ENCODE peak calls at places on chromosomes 11 and 22, in five cellular contexts. One of them, this sample, is unnamed.

GRCh38 chr22:38314992-38315800 is 2.0 kb downstream of the CSNK1E start:
- DNase-seq in omental fat pad: no peak
- DNase-seq in tibial nerve: no peak
- DNase-seq in GM10248: no peak
- DNase-seq in endothelial cell: no peak
- DNase-seq in this sample: no peak

GRCh38 chr22:18013436-18013835 is 10.9 kb downstream of the MICAL3 start:
- DNase-seq in omental fat pad: no peak
- DNase-seq in tibial nerve: no peak
- DNase-seq in GM10248: no peak
- DNase-seq in endothelial cell: no peak
- DNase-seq in this sample: no peak

GRCh38 chr22:26514419-26515161 is 2.3 kb upstream of the TFIP11 start:
- DNase-seq in omental fat pad: no peak
- DNase-seq in tibial nerve: no peak
- DNase-seq in GM10248: no peak
- DNase-seq in endothelial cell: no peak
- DNase-seq in this sample: no peak

GRCh38 chr11:65574963-65575567 is 788 bp upstream of the EHBP1L1 start:
- DNase-seq in omental fat pad: no peak
- DNase-seq in endothelial cell: no peak
- DNase-seq in tibial nerve: no peak
- DNase-seq in GM10248: no peak
- DNase-seq in this sample: no peak

GRCh38 chr22:45876136-45877035 is 100.6 kb downstream of the WNT7B start:
- DNase-seq in endothelial cell: no peak
- DNase-seq in GM10248: no peak
- DNase-seq in tibial nerve: no peak
- DNase-seq in omental fat pad: peak; percentile 12
- DNase-seq in this sample: no peak

GRCh38 chr22:31346733-31347250 is 646 bp upstream of the PATZ1 start:
- DNase-seq in omental fat pad: no peak
- DNase-seq in GM10248: peak; percentile 85
- DNase-seq in endothelial cell: peak; percentile 59
- DNase-seq in tibial nerve: peak; percentile 32
- DNase-seq in this sample: peak; percentile 13

GRCh38 chr11:114257621-114258558 is 38.3 kb upstream of the NNMT start:
- DNase-seq in GM10248: no peak
- DNase-seq in omental fat pad: no peak
- DNase-seq in endothelial cell: no peak
- DNase-seq in tibial nerve: peak; percentile 66
- DNase-seq in this sample: no peak

GRCh38 chr11:95338430-95338991 is 107.5 kb upstream of the SESN3 start:
- DNase-seq in tibial nerve: peak; percentile 53
- DNase-seq in omental fat pad: no peak
- DNase-seq in GM10248: no peak
- DNase-seq in endothelial cell: no peak
- DNase-seq in this sample: no peak

GRCh38 chr22:49271831-49272230 is 555.8 kb downstream of the BRD1 start:
- DNase-seq in endothelial cell: no peak
- DNase-seq in omental fat pad: no peak
- DNase-seq in GM10248: no peak
- DNase-seq in tibial nerve: no peak
- DNase-seq in this sample: no peak

GRCh38 chr11:35461917-35462316 is 42.6 kb upstream of the SLC1A2 start:
- DNase-seq in GM10248: no peak
- DNase-seq in endothelial cell: no peak
- DNase-seq in tibial nerve: no peak
- DNase-seq in omental fat pad: no peak
- DNase-seq in this sample: no peak

GRCh38 chr11:35463211-35463810 is 44.0 kb upstream of the SLC1A2 start:
- DNase-seq in GM10248: no peak
- DNase-seq in omental fat pad: no peak
- DNase-seq in endothelial cell: no peak
- DNase-seq in tibial nerve: no peak
- DNase-seq in this sample: no peak

GRCh38 chr11:35466058-35466457 is 46.7 kb upstream of the SLC1A2 start:
- DNase-seq in endothelial cell: no peak
- DNase-seq in GM10248: no peak
- DNase-seq in tibial nerve: no peak
- DNase-seq in omental fat pad: no peak
- DNase-seq in this sample: no peak

GRCh38 chr11:35458846-35459245 is 39.5 kb upstream of the SLC1A2 start:
- DNase-seq in endothelial cell: no peak
- DNase-seq in tibial nerve: no peak
- DNase-seq in GM10248: no peak
- DNase-seq in omental fat pad: no peak
- DNase-seq in this sample: no peak

DNA sequence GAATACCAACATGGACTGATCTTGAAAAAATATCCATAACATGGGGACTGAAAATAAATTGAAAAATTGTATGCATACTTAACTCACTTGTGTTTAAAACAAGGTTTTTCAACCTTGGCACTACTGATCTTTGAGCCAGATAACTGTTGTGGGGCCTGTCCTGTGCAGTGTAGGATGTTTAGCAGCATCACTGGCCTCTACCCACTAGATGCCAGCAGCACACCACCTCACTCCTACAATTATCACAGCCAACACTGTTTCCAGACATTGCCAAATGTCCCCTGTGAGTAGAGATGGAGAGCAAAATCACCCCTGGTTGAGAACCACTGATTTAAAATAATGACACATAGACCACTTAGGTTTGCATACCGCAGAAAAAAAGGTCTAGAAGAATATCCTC is 45.0 kb upstream of the SLC1A2 start:
- DNase-seq in GM10248: no peak
- DNase-seq in endothelial cell: peak; percentile 21
- DNase-seq in tibial nerve: no peak
- DNase-seq in omental fat pad: no peak
- DNase-seq in this sample: no peak
- TF ChIP-seq CTCF in GM10248: no peak
- TF ChIP-seq CTCF in endothelial cell: no peak
- TF ChIP-seq CTCF in tibial nerve: no peak
- TF ChIP-seq CTCF in omental fat pad: no peak
- TF ChIP-seq CTCF in this sample: no peak

GRCh38 chr11:116179346-116179850 is 593.4 kb downstream of the BUD13 start:
- DNase-seq in GM10248: no peak
- DNase-seq in endothelial cell: no peak
- DNase-seq in tibial nerve: no peak
- DNase-seq in omental fat pad: no peak
- DNase-seq in this sample: no peak

GRCh38 chr11:116176484-116177005 is 596.2 kb downstream of the BUD13 start:
- DNase-seq in GM10248: no peak
- DNase-seq in omental fat pad: no peak
- DNase-seq in endothelial cell: no peak
- DNase-seq in tibial nerve: no peak
- DNase-seq in this sample: no peak

GRCh38 chr11:116180806-116181600 is 591.8 kb downstream of the BUD13 start:
- DNase-seq in GM10248: no peak
- DNase-seq in endothelial cell: no peak
- DNase-seq in omental fat pad: no peak
- DNase-seq in tibial nerve: no peak
- DNase-seq in this sample: no peak

GRCh38 chr11:116175707-116176106 is 597.1 kb downstream of the BUD13 start:
- DNase-seq in endothelial cell: no peak
- DNase-seq in omental fat pad: no peak
- DNase-seq in GM10248: no peak
- DNase-seq in tibial nerve: no peak
- DNase-seq in this sample: no peak

DNA sequence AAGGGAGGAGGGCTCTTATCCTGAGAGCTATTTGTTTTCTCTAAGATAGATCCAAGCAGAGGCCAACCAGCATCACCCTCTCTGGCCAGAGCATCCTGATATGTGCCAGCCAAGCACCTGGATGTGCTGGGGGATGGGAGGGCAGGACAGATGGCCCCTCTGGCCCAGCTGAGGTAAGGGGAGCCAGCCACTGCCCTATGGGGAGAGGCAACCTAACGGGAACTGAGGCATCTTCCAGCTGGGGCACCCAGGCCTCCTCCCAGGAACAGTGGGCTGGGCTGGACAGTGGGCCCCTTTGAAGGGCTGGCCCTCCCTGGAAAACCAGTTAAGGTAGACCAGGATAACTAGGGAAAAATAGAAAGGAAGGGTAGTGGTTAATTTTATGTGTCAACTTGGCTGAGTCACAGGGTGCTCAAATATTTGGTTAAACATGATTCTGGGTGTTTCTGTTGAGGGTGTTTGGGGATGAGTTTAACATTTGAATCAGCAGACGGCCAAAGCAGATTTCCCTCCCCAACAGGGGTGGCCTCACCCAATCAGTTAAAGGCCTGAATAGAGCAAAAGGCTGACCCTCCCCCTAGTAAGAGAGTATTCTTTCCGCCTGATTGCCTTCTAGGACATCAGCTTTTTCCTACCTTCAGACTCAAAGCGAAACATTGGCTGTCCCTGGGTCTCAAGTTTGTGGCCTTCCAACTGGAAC is 595.1 kb downstream of the BUD13 start:
- DNase-seq in endothelial cell: no peak
- DNase-seq in omental fat pad: no peak
- DNase-seq in tibial nerve: no peak
- DNase-seq in GM10248: no peak
- DNase-seq in this sample: no peak
- TF ChIP-seq CTCF in endothelial cell: no peak
- TF ChIP-seq CTCF in omental fat pad: no peak
- TF ChIP-seq CTCF in tibial nerve: no peak
- TF ChIP-seq CTCF in GM10248: no peak
- TF ChIP-seq CTCF in this sample: no peak

DNA sequence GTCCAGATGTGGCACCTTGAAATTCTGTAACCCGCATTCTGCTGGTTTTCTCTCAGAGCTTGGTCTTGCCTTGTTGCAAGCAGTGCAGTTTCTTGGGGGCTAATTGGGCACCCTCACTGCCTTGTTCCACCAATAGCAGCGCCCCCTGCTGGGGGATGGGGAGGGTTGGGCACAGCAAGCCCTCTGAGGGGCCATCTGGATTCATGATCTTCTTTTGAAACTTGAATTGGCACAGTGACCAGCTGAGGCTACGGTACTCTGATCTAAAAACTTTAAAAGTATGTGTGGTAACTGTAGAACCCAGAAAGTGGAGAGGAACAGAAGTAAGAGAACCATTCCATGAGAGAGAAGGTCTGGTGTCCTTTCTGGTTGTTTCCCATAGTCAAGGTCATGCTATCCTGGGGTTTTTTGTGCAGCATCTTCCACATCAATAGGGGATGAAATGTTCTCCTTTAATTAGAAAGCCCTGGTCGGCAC is 64.2 kb downstream of the MED15 start:
- DNase-seq in tibial nerve: no peak
- DNase-seq in GM10248: peak; percentile 71
- DNase-seq in omental fat pad: no peak
- DNase-seq in endothelial cell: peak; percentile 66
- DNase-seq in this sample: peak; percentile 63
- TF ChIP-seq CTCF in tibial nerve: peak; percentile 72
- TF ChIP-seq CTCF in GM10248: peak; percentile 76
- TF ChIP-seq CTCF in omental fat pad: no peak
- TF ChIP-seq CTCF in endothelial cell: peak; percentile 87
- TF ChIP-seq CTCF in this sample: peak; percentile 75

DNA sequence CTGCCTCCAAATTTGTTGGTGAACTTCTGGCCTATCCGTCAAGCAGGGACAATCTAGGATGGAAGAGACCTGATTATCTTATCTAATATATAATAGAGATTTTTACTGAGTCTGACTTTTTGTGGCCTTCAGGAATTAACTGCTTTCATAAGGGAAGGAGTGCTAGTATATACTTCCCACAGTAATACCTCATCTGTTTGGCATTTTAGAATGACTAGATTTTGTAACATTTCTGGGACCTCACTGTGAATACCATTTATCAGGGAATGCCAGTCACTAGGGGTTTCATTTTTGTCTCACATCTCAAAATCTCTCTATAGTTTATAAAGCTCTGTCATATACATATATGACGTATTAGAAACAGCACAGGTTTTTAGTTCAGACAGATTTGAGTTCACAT is 114.3 kb downstream of the INSC start:
- DNase-seq in GM10248: no peak
- DNase-seq in tibial nerve: no peak
- DNase-seq in endothelial cell: no peak
- DNase-seq in omental fat pad: no peak
- DNase-seq in this sample: no peak
- TF ChIP-seq CTCF in GM10248: no peak
- TF ChIP-seq CTCF in tibial nerve: no peak
- TF ChIP-seq CTCF in endothelial cell: no peak
- TF ChIP-seq CTCF in omental fat pad: no peak
- TF ChIP-seq CTCF in this sample: no peak

DNA sequence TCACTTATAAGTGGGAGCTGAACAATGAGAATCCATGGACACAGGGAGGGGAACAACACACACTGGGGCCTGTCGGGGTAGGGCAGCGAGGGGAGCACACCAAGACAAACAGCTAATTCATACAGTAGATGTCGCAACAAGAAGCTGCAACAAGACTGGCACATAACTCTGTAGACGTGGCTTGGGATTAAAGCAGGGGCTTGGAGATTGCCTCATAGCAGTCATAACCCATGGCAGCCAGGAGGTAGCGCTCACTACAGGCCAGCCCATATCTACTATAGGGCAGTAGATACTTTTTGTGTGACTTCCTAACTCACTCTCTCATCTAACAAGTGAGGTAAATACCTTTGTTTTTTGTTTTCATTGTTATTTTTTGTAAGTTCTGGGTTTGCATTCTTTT is 1.7 kb upstream of the OR9G4 start:
- DNase-seq in endothelial cell: no peak
- DNase-seq in tibial nerve: no peak
- DNase-seq in GM10248: no peak
- DNase-seq in omental fat pad: no peak
- DNase-seq in this sample: no peak
- TF ChIP-seq CTCF in endothelial cell: no peak
- TF ChIP-seq CTCF in tibial nerve: no peak
- TF ChIP-seq CTCF in GM10248: no peak
- TF ChIP-seq CTCF in omental fat pad: no peak
- TF ChIP-seq CTCF in this sample: no peak

DNA sequence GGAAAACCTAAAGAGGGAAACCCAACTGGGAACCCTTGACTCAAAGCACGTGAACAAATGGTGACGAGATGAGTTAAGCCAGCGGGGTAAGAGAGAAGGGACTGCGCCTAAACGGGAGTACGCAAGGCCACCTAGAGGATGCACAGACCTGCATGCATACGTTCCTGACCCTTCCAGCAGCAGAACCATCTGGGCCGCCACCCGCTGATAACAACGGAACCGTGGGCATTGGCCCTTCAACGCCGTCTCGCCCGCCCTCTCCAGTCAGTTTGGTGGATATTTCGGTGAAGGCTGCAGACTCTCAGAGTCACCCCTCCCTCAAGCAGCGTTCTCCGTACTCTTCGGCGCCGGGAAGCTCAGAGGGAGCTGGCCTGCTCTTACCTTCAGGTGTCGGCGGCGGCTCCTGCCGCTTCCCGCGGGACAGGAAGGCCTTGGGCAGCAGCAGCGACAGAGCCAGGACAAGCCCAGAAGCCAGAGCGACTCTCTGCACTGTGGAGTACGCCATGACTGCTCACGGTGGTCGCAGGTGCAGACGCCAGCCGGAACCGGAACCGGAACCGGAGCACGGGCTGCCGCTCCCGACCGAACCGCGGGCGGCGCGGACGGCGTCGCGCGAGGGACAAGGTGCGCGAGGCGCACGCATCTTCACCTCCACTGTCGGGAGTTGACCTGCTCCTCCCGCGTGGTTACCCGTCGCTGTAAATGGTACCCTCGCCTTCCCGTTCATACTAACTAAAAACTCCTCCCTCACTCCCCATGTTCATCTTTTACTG is at the start of gene RIC3:
- DNase-seq in omental fat pad: no peak
- DNase-seq in endothelial cell: peak; percentile 22
- DNase-seq in tibial nerve: no peak
- DNase-seq in GM10248: peak; percentile 54
- DNase-seq in this sample: peak; percentile 29
- TF ChIP-seq CTCF in omental fat pad: no peak
- TF ChIP-seq CTCF in endothelial cell: no peak
- TF ChIP-seq CTCF in tibial nerve: no peak
- TF ChIP-seq CTCF in GM10248: no peak
- TF ChIP-seq CTCF in this sample: no peak